ENCODE peak calls at places on chromosome 2, in seven cellular contexts. L is Peyer's patch, J is pancreas, K is adrenal gland, M is sigmoid colon, C is left lung, T is mammary epithelial cell. S is an unnamed sample.

GRCh38 chr2:100580474-100581264 is 17.9 kb downstream of the PDCL3 start:
- DNase-seq in L (no peak), J (no peak), K (no peak), M (no peak), C (peak; percentile 74), T (no peak), S (peak; percentile 43)

GRCh38 chr2:66957677-66958076 is 439.5 kb upstream of the ETAA1 start:
- DNase-seq in L (no peak), J (no peak), K (no peak), M (no peak), C (no peak), T (no peak), S (no peak)

GRCh38 chr2:103289101-103289725 is 527.4 kb downstream of the TMEM182 start:
- DNase-seq in L (no peak), J (no peak), K (no peak), M (no peak), C (no peak), T (no peak), S (no peak)

GRCh38 chr2:174682578-174683391 is 81.5 kb downstream of the CHRNA1 start:
- DNase-seq in L (peak; percentile 71), J (peak; percentile 87), K (peak; percentile 61), M (peak; percentile 88), C (peak; percentile 54), T (no peak), S (peak; percentile 46)

GRCh38 chr2:70894765-70895164 is 40.9 kb upstream of the ATP6V1B1 start:
- DNase-seq in L (no peak), J (peak; percentile 45), K (no peak), M (no peak), C (no peak), T (no peak), S (no peak)

GRCh38 chr2:66569321-66569851 is 134.5 kb downstream of the MEIS1 start:
- DNase-seq in L (no peak), J (no peak), K (no peak), M (no peak), C (no peak), T (no peak), S (no peak)

GRCh38 chr2:26516781-26517180 is 38.9 kb upstream of the OTOF start:
- DNase-seq in L (no peak), J (no peak), K (no peak), M (no peak), C (no peak), T (no peak), S (no peak)

GRCh38 chr2:162243305-162243693 is at the start of gene FAP:
- DNase-seq in L (no peak), J (no peak), K (no peak), M (no peak), C (no peak), T (peak; percentile 54), S (no peak)

GRCh38 chr2:146417942-146418341 is 1426.9 kb upstream of the ACVR2A start:
- DNase-seq in L (no peak), J (no peak), K (no peak), M (no peak), C (no peak), T (no peak), S (no peak)

GRCh38 chr2:44086639-44087036 is 82.0 kb upstream of the PPM1B start:
- DNase-seq in L (no peak), J (no peak), K (no peak), M (no peak), C (no peak), T (no peak), S (no peak)

GRCh38 chr2:156625360-156625995 is 189.3 kb downstream of the GPD2 start:
- DNase-seq in L (no peak), J (no peak), K (no peak), M (no peak), C (no peak), T (no peak), S (no peak)

GRCh38 chr2:170436077-170436943 is 258.4 kb downstream of the MYO3B start:
- DNase-seq in L (no peak), J (no peak), K (no peak), M (no peak), C (no peak), T (no peak), S (no peak)

GRCh38 chr2:31138037-31138962 is at the start of gene GALNT14:
- DNase-seq in L (peak; percentile 84), J (peak; percentile 85), K (peak; percentile 34), M (peak; percentile 70), C (peak; percentile 62), T (peak; percentile 82), S (no peak)

GRCh38 chr2:215687149-215688031 is 251.5 kb upstream of the FN1 start:
- DNase-seq in L (no peak), J (no peak), K (no peak), M (no peak), C (no peak), T (no peak), S (no peak)

GRCh38 chr2:119758881-119759450 is 756 bp upstream of the PTPN4 start:
- DNase-seq in L (no peak), J (no peak), K (no peak), M (no peak), C (no peak), T (no peak), S (no peak)

GRCh38 chr2:99880148-99880983 is 262.0 kb downstream of the AFF3 start:
- DNase-seq in L (no peak), J (no peak), K (no peak), M (no peak), C (no peak), T (peak; percentile 93), S (no peak)

GRCh38 chr2:74225698-74226459 is 27.5 kb downstream of the MTHFD2 start:
- DNase-seq in L (no peak), J (no peak), K (no peak), M (no peak), C (no peak), T (no peak), S (no peak)

GRCh38 chr2:74227646-74228045 is 29.2 kb downstream of the MTHFD2 start:
- DNase-seq in L (no peak), J (no peak), K (no peak), M (no peak), C (no peak), T (no peak), S (no peak)

GRCh38 chr2:74228772-74229171 is 30.4 kb downstream of the MTHFD2 start:
- DNase-seq in L (no peak), J (no peak), K (no peak), M (no peak), C (no peak), T (no peak), S (no peak)

GRCh38 chr2:74223941-74224770 is 25.7 kb downstream of the MTHFD2 start:
- DNase-seq in L (no peak), J (no peak), K (no peak), M (no peak), C (no peak), T (no peak), S (no peak)

DNA sequence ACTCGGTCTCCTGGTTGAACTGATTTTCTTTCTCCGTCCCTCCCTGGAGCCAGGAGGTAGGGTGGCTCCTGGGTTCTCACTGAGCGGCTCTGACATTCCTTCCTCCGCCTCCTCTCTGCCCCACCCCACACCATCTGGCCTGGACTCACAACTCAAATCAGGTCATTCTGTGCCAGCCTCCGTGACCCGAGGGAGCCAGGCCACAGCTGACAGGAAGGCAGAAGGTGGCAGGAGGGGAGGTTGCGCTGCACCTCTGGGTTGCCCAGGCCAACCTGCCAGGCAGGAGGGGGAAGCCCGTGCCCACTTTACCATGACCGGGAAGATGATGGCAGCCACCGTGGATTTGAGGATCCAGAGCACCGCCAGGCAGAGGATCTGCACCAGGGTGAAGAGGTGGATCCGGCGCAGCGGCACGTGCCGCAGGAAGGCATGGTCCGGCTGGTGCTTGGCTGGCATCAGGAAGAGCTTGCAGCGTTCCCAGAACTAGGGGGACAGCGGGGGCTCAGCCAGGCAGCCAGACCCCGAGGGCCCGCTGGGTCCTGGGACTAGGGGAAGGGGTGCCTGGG is 28.3 kb downstream of the MTHFD2 start:
- DNase-seq in L (no peak), J (peak; percentile 66), K (no peak), M (no peak), C (no peak), T (peak; percentile 16), S (no peak)
- H3K4me3 ChIP-seq in L (no peak overlapping the region), J (no peak overlapping the region), K (no peak overlapping the region), M (no peak overlapping the region), C (no peak overlapping the region), T (no peak overlapping the region), S (no peak overlapping the region)

GRCh38 chr2:82234283-82234682 is 1929.7 kb upstream of the LRRTM1 start:
- DNase-seq in L (no peak), J (no peak), K (no peak), M (no peak), C (no peak), T (no peak), S (no peak)
- TF ChIP-seq CTCF in L (no peak), J (no peak), K (no peak), M (no peak), C (no peak), T (no peak), S (no peak)

DNA sequence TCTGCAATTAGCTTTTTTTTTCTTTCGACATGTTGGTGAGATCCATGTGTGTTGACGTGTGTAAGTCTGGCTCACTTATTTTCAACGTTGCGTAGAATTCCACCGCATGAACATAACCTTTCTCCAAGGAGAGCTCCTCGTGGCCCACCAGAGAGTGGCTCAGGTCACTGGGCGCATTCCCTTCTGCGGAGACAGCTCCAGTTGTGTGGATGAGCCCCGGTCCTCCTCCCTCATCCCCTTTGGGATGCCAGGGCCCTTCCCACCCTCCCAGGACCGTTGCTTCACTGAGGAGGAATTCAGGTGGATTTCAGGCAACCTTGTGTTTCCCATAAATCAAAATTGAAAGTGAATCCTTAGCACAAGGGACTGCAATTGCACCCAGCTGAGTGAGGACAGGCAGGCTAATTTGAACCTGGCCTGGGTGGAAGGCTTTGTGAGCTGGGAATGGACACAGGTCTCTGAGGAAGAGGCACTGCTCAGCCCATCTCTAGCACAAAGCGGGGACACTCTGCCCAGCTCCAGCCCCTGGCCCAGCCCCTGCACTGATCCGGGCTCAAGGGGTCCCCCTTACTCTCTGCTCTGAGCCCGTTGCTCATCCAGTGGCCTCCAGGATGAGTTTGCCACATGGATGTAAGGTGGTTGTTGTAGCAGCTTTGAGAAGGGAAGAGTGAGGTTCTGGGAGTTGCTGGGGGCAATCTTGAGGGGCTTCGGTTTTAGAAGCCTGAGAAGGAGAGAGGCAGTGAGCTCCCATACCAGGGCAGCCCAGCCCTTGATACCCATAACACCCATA is 57.8 kb upstream of the HAAO start:
- DNase-seq in L (no peak), J (peak; percentile 28), K (no peak), M (no peak), C (no peak), T (no peak), S (no peak)
- H3K4me1 ChIP-seq in L (no peaks in the 10 kb centered on the region), J (no peaks in the 10 kb centered on the region), K (no peaks in the 10 kb centered on the region), M (peaks cover 34% of the 10 kb centered on the region), C (peaks cover 6% of the 10 kb centered on the region), T (peaks cover 16% of the 10 kb centered on the region), S (no peaks in the 10 kb centered on the region)

DNA sequence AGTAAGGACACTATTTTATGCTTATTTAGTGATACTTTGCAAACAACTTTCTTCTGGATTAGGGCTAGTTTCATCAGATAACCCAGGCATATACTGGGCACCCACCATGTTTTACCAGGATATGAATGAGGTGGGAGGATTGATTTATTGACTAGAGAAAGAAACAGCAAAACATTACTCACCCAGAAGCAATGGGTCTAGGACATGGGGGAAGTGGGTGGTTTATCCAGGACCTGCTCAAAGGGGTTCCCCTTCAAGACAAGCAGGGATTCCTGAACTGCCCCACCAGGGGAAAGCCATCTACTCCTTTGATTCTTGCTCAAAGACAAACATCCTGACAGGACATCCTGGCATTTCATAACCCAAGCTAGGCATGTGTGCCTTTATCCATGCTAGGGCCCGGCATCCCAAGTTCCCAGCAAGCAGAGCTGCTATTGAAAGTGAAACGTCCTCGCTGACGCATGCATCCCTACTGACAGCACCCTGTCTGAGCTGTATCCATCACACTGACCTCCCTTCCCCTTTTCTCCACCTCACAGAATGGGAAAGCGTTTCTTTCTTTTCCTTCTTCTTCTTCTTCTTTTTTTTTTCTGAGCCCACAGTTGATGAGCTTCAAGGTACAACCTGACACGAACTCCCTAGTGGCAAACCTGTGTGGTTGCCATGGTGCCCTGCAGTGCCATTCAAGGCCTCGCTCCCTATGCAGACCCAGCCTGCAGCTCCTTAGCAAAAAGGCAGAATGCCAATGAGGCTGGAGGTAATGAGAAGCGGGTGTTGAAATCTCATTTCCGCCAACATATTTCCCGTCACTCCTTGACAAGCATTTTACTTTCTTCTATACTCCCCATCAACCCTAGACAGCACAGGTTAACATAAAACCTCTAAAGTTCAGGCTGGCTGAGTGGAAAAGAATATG is 70.5 kb downstream of the CLHC1 start:
- DNase-seq in L (no peak), J (no peak), K (peak; percentile 46), M (no peak), C (peak; percentile 62), T (no peak), S (no peak)
- H3K4me3 ChIP-seq in L (no peak overlapping the region), J (no peak overlapping the region), K (no peak overlapping the region), M (no peak overlapping the region), C (no peak overlapping the region), T (no peak overlapping the region), S (no peak overlapping the region)